ENCODE peak calls at places on chromosome 18, in six cellular contexts. One of them, this sample, is unnamed.

GRCh38 chr18:69838620-69839411 is 108.9 kb downstream of the CD226 start:
- DNase-seq in mucosa of descending colon: no peak
- DNase-seq in A549: peak; percentile 5
- DNase-seq in endothelial cell: no peak
- DNase-seq in cardiac muscle cell: no peak
- DNase-seq in B cell: no peak
- DNase-seq in this sample: peak; percentile 11

GRCh38 chr18:62187543-62188378 is 706 bp downstream of the RELCH start:
- DNase-seq in mucosa of descending colon: peak; percentile 64
- DNase-seq in A549: no peak
- DNase-seq in endothelial cell: peak; percentile 21
- DNase-seq in cardiac muscle cell: peak; percentile 27
- DNase-seq in B cell: no peak
- DNase-seq in this sample: peak; percentile 55

GRCh38 chr18:48314694-48315093 is 94.5 kb downstream of the ZBTB7C start:
- DNase-seq in mucosa of descending colon: no peak
- DNase-seq in A549: no peak
- DNase-seq in endothelial cell: no peak
- DNase-seq in cardiac muscle cell: no peak
- DNase-seq in B cell: no peak
- DNase-seq in this sample: no peak

GRCh38 chr18:34760444-34760843 is 50.3 kb downstream of the DTNA start:
- DNase-seq in mucosa of descending colon: no peak
- DNase-seq in A549: no peak
- DNase-seq in endothelial cell: no peak
- DNase-seq in cardiac muscle cell: no peak
- DNase-seq in B cell: no peak
- DNase-seq in this sample: no peak

GRCh38 chr18:48356909-48357631 is 52.1 kb downstream of the ZBTB7C start:
- DNase-seq in mucosa of descending colon: peak; percentile 18
- DNase-seq in A549: no peak
- DNase-seq in endothelial cell: no peak
- DNase-seq in cardiac muscle cell: no peak
- DNase-seq in B cell: no peak
- DNase-seq in this sample: peak; percentile 35

GRCh38 chr18:48961547-48961946 is 10.8 kb upstream of the SMAD7 start:
- DNase-seq in mucosa of descending colon: no peak
- DNase-seq in A549: no peak
- DNase-seq in endothelial cell: no peak
- DNase-seq in cardiac muscle cell: peak; percentile 77
- DNase-seq in B cell: no peak
- DNase-seq in this sample: no peak

GRCh38 chr18:527136-527535 is 26.6 kb upstream of the COLEC12 start:
- DNase-seq in mucosa of descending colon: no peak
- DNase-seq in A549: no peak
- DNase-seq in endothelial cell: no peak
- DNase-seq in cardiac muscle cell: peak; percentile 70
- DNase-seq in B cell: no peak
- DNase-seq in this sample: no peak

GRCh38 chr18:47120428-47120827 is 29.9 kb downstream of the HDHD2 start:
- DNase-seq in mucosa of descending colon: no peak
- DNase-seq in A549: no peak
- DNase-seq in endothelial cell: no peak
- DNase-seq in cardiac muscle cell: peak; percentile 45
- DNase-seq in B cell: no peak
- DNase-seq in this sample: no peak

GRCh38 chr18:8232791-8233190 is 376.4 kb upstream of the RAB12 start:
- DNase-seq in mucosa of descending colon: no peak
- DNase-seq in A549: no peak
- DNase-seq in endothelial cell: no peak
- DNase-seq in cardiac muscle cell: no peak
- DNase-seq in B cell: no peak
- DNase-seq in this sample: no peak

GRCh38 chr18:24446953-24447537 is 13.4 kb upstream of the HRH4 start:
- DNase-seq in mucosa of descending colon: peak; percentile 28
- DNase-seq in A549: no peak
- DNase-seq in endothelial cell: no peak
- DNase-seq in cardiac muscle cell: no peak
- DNase-seq in B cell: no peak
- DNase-seq in this sample: no peak
- TF ChIP-seq CTCF in mucosa of descending colon: no peak
- TF ChIP-seq CTCF in A549: peak; percentile 6
- TF ChIP-seq CTCF in endothelial cell: no peak
- TF ChIP-seq CTCF in cardiac muscle cell: peak; percentile 13
- TF ChIP-seq CTCF in B cell: no peak
- TF ChIP-seq CTCF in this sample: no peak

GRCh38 chr18:37578182-37578678 is 12.6 kb upstream of the CELF4 start:
- DNase-seq in mucosa of descending colon: no peak
- DNase-seq in A549: no peak
- DNase-seq in endothelial cell: no peak
- DNase-seq in cardiac muscle cell: no peak
- DNase-seq in B cell: no peak
- DNase-seq in this sample: no peak

GRCh38 chr18:37582306-37582705 is 16.7 kb upstream of the CELF4 start:
- DNase-seq in mucosa of descending colon: no peak
- DNase-seq in A549: no peak
- DNase-seq in endothelial cell: no peak
- DNase-seq in cardiac muscle cell: no peak
- DNase-seq in B cell: no peak
- DNase-seq in this sample: no peak

GRCh38 chr18:37575646-37576045 is 10.0 kb upstream of the CELF4 start:
- DNase-seq in mucosa of descending colon: no peak
- DNase-seq in A549: no peak
- DNase-seq in endothelial cell: no peak
- DNase-seq in cardiac muscle cell: no peak
- DNase-seq in B cell: no peak
- DNase-seq in this sample: no peak

GRCh38 chr18:37577051-37577611 is 11.5 kb upstream of the CELF4 start:
- DNase-seq in mucosa of descending colon: no peak
- DNase-seq in A549: no peak
- DNase-seq in endothelial cell: no peak
- DNase-seq in cardiac muscle cell: peak; percentile 71
- DNase-seq in B cell: no peak
- DNase-seq in this sample: no peak

DNA sequence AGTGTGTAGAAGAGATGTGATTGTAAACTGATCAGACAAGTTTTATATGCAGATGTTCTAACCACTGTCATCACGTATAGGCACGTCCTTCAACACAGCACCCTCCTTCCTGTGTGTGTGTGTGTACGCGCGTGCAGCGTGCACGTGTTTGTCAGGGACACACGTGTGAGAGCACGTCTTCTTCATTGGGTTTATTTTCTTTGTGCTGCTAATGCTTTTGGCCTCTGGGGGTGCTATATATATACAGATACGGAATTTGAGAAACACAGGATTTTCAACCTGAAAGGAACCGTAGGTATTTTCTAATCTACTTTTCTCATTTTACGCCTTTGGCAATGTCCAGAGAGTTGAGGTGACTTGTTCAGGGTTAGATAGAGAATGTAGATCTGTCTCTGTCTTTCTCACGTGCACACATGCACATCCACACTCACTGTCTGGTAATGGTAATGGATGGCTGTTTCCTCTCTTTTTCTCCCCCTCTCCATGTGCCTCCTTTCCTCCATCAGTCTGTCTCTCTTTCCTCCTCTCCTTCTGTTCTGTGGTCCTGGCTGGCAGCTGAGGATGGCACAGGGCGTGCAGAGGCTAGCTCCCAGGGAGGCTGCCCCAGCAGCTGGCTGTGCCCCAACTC is 13.4 kb upstream of the CELF4 start:
- DNase-seq in mucosa of descending colon: no peak
- DNase-seq in A549: peak; percentile 27
- DNase-seq in endothelial cell: no peak
- DNase-seq in cardiac muscle cell: peak; percentile 70
- DNase-seq in B cell: no peak
- DNase-seq in this sample: no peak
- TF ChIP-seq CTCF in mucosa of descending colon: no peak
- TF ChIP-seq CTCF in A549: peak; percentile 20
- TF ChIP-seq CTCF in endothelial cell: peak; percentile 59
- TF ChIP-seq CTCF in cardiac muscle cell: peak; percentile 67
- TF ChIP-seq CTCF in B cell: no peak
- TF ChIP-seq CTCF in this sample: peak; percentile 56

GRCh38 chr18:26103579-26103978 is 13.2 kb upstream of the SS18 start:
- DNase-seq in mucosa of descending colon: peak; percentile 20
- DNase-seq in A549: no peak
- DNase-seq in endothelial cell: peak; percentile 53
- DNase-seq in cardiac muscle cell: no peak
- DNase-seq in B cell: peak; percentile 21
- DNase-seq in this sample: peak; percentile 15
- TF ChIP-seq CTCF in mucosa of descending colon: no peak
- TF ChIP-seq CTCF in A549: no peak
- TF ChIP-seq CTCF in endothelial cell: peak; percentile 64
- TF ChIP-seq CTCF in cardiac muscle cell: no peak
- TF ChIP-seq CTCF in B cell: no peak
- TF ChIP-seq CTCF in this sample: no peak

DNA sequence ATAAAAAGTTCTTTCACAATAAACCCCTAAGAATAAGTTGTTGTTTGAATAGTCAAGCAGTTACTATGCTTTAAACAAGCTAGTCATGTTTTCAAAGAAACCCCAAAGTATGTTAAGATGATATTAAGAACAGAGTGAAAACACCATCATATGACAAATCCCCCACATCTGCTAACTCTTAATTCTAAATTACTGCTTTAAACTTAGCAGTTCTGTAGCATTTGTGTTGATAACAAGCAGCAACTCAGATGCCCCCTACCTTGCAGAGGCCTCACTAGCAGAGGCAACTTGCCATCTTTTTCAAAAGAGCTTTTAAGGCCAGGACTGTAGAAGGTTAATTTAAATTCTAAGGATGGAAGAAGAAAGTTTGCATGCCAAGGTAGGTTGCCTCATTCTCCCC is 376.2 kb downstream of the SETBP1 start:
- DNase-seq in mucosa of descending colon: no peak
- DNase-seq in A549: no peak
- DNase-seq in endothelial cell: no peak
- DNase-seq in cardiac muscle cell: no peak
- DNase-seq in B cell: no peak
- DNase-seq in this sample: no peak
- TF ChIP-seq CTCF in mucosa of descending colon: no peak
- TF ChIP-seq CTCF in A549: no peak
- TF ChIP-seq CTCF in endothelial cell: no peak
- TF ChIP-seq CTCF in cardiac muscle cell: no peak
- TF ChIP-seq CTCF in B cell: no peak
- TF ChIP-seq CTCF in this sample: no peak

GRCh38 chr18:5853253-5853652 is 42.1 kb downstream of the TMEM200C start:
- DNase-seq in mucosa of descending colon: no peak
- DNase-seq in A549: no peak
- DNase-seq in endothelial cell: no peak
- DNase-seq in cardiac muscle cell: no peak
- DNase-seq in B cell: no peak
- DNase-seq in this sample: no peak

GRCh38 chr18:5851998-5852397 is 43.3 kb downstream of the TMEM200C start:
- DNase-seq in mucosa of descending colon: no peak
- DNase-seq in A549: no peak
- DNase-seq in endothelial cell: no peak
- DNase-seq in cardiac muscle cell: no peak
- DNase-seq in B cell: no peak
- DNase-seq in this sample: no peak
- TF ChIP-seq CTCF in mucosa of descending colon: no peak
- TF ChIP-seq CTCF in A549: peak; percentile 13
- TF ChIP-seq CTCF in endothelial cell: no peak
- TF ChIP-seq CTCF in cardiac muscle cell: no peak
- TF ChIP-seq CTCF in B cell: no peak
- TF ChIP-seq CTCF in this sample: no peak

DNA sequence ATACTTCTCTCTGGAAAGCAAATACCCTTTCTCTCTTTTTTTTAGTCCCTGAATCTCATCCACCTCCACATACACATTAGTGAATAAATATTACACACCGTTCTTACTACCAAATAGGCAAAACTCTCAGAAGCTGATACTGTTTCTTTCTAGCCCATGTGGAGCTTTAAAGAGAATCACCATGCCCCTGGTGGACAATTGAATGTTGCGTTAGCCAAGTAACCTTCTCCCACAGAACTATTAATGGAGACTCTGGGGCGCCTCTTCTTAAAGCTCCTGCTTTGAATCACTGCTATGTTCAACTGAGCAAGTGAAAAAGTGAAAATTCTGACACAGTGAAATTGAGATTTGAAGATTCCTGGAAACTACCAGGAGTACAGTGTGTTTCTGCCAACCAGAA is 522.8 kb upstream of the CDH7 start:
- DNase-seq in mucosa of descending colon: no peak
- DNase-seq in A549: no peak
- DNase-seq in endothelial cell: no peak
- DNase-seq in cardiac muscle cell: no peak
- DNase-seq in B cell: no peak
- DNase-seq in this sample: no peak
- TF ChIP-seq CTCF in mucosa of descending colon: no peak
- TF ChIP-seq CTCF in A549: no peak
- TF ChIP-seq CTCF in endothelial cell: no peak
- TF ChIP-seq CTCF in cardiac muscle cell: no peak
- TF ChIP-seq CTCF in B cell: no peak
- TF ChIP-seq CTCF in this sample: no peak

GRCh38 chr18:74459877-74460276 is 2.8 kb upstream of the DIPK1C start:
- DNase-seq in mucosa of descending colon: no peak
- DNase-seq in A549: peak; percentile 32
- DNase-seq in endothelial cell: peak; percentile 35
- DNase-seq in cardiac muscle cell: no peak
- DNase-seq in B cell: no peak
- DNase-seq in this sample: no peak
- TF ChIP-seq CTCF in mucosa of descending colon: no peak
- TF ChIP-seq CTCF in A549: no peak
- TF ChIP-seq CTCF in endothelial cell: peak; percentile 57
- TF ChIP-seq CTCF in cardiac muscle cell: peak; percentile 32
- TF ChIP-seq CTCF in B cell: no peak
- TF ChIP-seq CTCF in this sample: peak; percentile 41

GRCh38 chr18:41767960-41768359 is 187.1 kb upstream of the PIK3C3 start:
- DNase-seq in mucosa of descending colon: peak; percentile 21
- DNase-seq in A549: no peak
- DNase-seq in endothelial cell: peak; percentile 9
- DNase-seq in cardiac muscle cell: peak; percentile 66
- DNase-seq in B cell: no peak
- DNase-seq in this sample: no peak
- TF ChIP-seq CTCF in mucosa of descending colon: no peak
- TF ChIP-seq CTCF in A549: no peak
- TF ChIP-seq CTCF in endothelial cell: no peak
- TF ChIP-seq CTCF in cardiac muscle cell: peak; percentile 26
- TF ChIP-seq CTCF in B cell: no peak
- TF ChIP-seq CTCF in this sample: no peak

DNA sequence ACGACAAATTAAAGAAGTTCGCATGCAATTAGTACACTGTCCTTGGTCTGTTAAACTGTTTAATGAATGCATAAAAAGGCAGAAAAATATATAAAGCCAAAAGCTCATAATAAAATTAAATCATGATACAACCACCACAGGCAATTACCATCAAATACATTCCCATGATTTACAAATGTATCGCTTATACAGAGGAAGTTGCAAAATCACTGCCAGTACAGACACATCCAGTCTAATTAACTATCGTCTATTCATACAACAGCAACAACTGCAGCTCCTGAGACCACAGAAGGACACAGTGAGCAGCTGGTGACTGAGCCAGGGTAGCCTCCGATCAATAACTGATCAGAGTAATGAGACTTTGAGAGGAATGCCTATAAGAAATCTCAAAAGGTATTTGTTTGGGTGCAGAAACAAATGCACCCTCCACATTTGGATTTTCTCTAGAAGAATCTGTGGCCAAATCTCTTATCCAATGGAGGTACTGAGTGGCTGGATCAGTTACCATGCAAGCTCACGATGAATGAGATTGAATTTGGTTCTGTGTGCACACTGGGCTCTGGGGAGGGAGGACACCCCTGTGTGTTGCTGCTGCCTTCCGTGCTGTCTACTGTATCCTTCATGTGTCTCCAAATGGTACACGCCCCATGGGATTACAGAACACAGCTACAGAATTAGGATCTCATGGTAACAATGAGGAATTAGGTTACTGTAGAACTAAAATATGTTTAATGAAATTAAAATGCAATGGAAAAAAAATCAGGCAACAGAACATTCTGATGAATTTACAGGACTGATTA is 119.6 kb downstream of the MBP start:
- DNase-seq in mucosa of descending colon: no peak
- DNase-seq in A549: no peak
- DNase-seq in endothelial cell: no peak
- DNase-seq in cardiac muscle cell: no peak
- DNase-seq in B cell: no peak
- DNase-seq in this sample: no peak
- TF ChIP-seq CTCF in mucosa of descending colon: no peak
- TF ChIP-seq CTCF in A549: no peak
- TF ChIP-seq CTCF in endothelial cell: no peak
- TF ChIP-seq CTCF in cardiac muscle cell: no peak
- TF ChIP-seq CTCF in B cell: no peak
- TF ChIP-seq CTCF in this sample: no peak

This sample was measured in nephron progenitor cell.